ENCODE peak calls at places on chromosomes 3 and 15, in five cellular contexts. W is K562, Y is GM12878, J is H1, Z is HepG2. Q is an unnamed sample.

GRCh38 chr15:22262613-22263020 is 182.3 kb downstream of the OR4M2 start:
- DNase-seq in W (no peak), Z (no peak), Y (no peak), J (no peak), Q (peak)

GRCh38 chr15:79418693-79419279 is 13.3 kb upstream of the MINAR1 start:
- DNase-seq in Y (no peak), W (no peak), J (no peak), Z (no peak), Q (no peak)

GRCh38 chr15:79811406-79812405 is 85.1 kb downstream of the MTHFS start:
- DNase-seq in W (no peak), Z (no peak), J (no peak), Y (no peak), Q (no peak)

GRCh38 chr3:16183601-16184270 is 9.3 kb downstream of the GALNT15 start:
- DNase-seq in W (no peak), Z (no peak), J (no peak), Y (no peak), Q (peak)

GRCh38 chr3:152470893-152471292 is 202.2 kb downstream of the MBNL1 start:
- DNase-seq in Z (no peak), Y (no peak), J (no peak), W (no peak), Q (no peak)

GRCh38 chr3:134959516-134959915 is 164.5 kb downstream of the EPHB1 start:
- DNase-seq in Z (no peak), Y (no peak), J (no peak), W (no peak), Q (no peak)

GRCh38 chr3:128415773-128416577 is 50.7 kb downstream of the DNAJB8 start:
- DNase-seq in W (peak), Z (no peak), Y (no peak), J (no peak), Q (no peak)

GRCh38 chr3:107986505-107986904 is 104.3 kb downstream of the CD47 start:
- DNase-seq in Z (no peak), Y (no peak), W (no peak), J (no peak), Q (no peak)

GRCh38 chr3:139528281-139528680 is 11.3 kb downstream of the RBP1 start:
- DNase-seq in W (no peak), Y (no peak), Z (no peak), J (no peak), Q (no peak)

GRCh38 chr3:33807190-33807589 is 8.8 kb downstream of the PDCD6IP start:
- DNase-seq in J (no peak), Z (no peak), W (no peak), Y (no peak), Q (no peak)

GRCh38 chr3:74139648-74140047 is 474.8 kb downstream of the CNTN3 start:
- DNase-seq in Z (no peak), W (no peak), J (no peak), Y (no peak), Q (no peak)

GRCh38 chr3:144295619-144296018 is 324.0 kb downstream of the DIPK2A start:
- DNase-seq in Z (no peak), Y (no peak), J (no peak), W (no peak), Q (no peak)

GRCh38 chr3:52456800-52457183 is 1.4 kb downstream of the NISCH start:
- DNase-seq in J (no peak), Z (no peak), W (no peak), Y (no peak), Q (no peak)

GRCh38 chr3:52454938-52455282 is 494 bp upstream of the NISCH start:
- DNase-seq in J (no peak), W (no peak), Z (no peak), Y (no peak), Q (no peak)

GRCh38 chr3:52454235-52454937 is 545 bp upstream of the TNNC1 start:
- DNase-seq in W (no peak), Z (no peak), J (no peak), Y (no peak), Q (no peak)

GRCh38 chr3:52456169-52456799 is 880 bp downstream of the NISCH start:
- DNase-seq in W (peak), Y (no peak), J (no peak), Z (no peak), Q (no peak)

GRCh38 chr3:52455283-52456168 is at the start of gene NISCH:
- DNase-seq in J (no peak), Z (peak), W (peak), Y (peak), Q (peak)
- TF ChIP-seq POLR2A in J (no peak), Z (peak), W (peak), Y (peak), Q (peak)

GRCh38 chr3:159787191-159787590 is 201.4 kb upstream of the IL12A start:
- DNase-seq in J (no peak), W (no peak), Y (no peak), Z (peak), Q (peak)

GRCh38 chr3:159786489-159787181 is 202.0 kb upstream of the IL12A start:
- DNase-seq in W (no peak), J (no peak), Y (no peak), Z (no peak), Q (peak)

GRCh38 chr3:159788987-159789386 is 199.6 kb upstream of the IL12A start:
- DNase-seq in Y (no peak), J (no peak), W (no peak), Z (no peak), Q (no peak)

GRCh38 chr3:159787794-159788205 is 200.8 kb upstream of the IL12A start:
- DNase-seq in J (no peak), Y (no peak), W (no peak), Z (peak), Q (peak)

GRCh38 chr3:159788291-159788690 is 200.3 kb upstream of the IL12A start:
- DNase-seq in J (no peak), W (no peak), Z (no peak), Y (no peak), Q (no peak)
- TF ChIP-seq HDAC2 in J (no peak), W (no peak), Z (no peak), Y (no peak), Q (no peak)

DNA sequence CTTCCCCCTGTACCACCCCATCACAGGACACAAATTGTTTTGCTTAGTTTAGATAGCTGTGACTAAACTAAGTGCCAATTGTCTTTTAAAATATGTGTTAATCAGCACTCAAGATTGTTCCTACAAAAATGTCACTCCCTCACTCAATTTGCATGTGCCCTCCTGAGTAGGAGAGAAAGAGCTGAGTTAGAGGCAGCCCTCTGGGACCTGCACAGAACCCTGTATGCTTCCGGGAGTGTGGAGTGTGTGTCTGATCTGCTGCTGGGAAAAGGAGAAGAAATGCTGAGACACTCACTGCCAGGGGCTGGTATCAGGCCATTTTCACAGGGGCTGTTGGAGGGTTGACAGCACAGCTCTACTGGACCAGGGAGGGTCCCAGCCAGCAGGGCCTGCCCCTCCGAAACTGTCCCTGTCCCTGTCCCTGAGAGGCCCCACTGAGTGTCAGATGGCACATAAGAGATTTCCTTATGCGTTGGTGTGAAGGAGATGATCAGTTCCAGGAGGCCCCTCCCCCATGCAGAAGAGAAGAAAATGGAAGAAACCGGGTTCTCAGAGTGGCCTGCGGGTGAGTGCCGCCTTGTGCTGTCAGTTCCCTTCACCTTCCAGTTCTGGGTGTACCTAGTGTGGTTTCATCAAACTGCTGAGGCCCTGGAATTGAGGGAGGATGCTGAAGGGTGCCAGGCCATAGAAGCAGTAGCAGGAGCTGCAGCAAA is 3.9 kb upstream of the B3GNT5 start:
- DNase-seq in J (no peak), W (no peak), Z (no peak), Y (no peak), Q (no peak)
- TF ChIP-seq RAD21 in J (no peak), W (no peak), Z (no peak), Y (no peak), Q (no peak)

DNA sequence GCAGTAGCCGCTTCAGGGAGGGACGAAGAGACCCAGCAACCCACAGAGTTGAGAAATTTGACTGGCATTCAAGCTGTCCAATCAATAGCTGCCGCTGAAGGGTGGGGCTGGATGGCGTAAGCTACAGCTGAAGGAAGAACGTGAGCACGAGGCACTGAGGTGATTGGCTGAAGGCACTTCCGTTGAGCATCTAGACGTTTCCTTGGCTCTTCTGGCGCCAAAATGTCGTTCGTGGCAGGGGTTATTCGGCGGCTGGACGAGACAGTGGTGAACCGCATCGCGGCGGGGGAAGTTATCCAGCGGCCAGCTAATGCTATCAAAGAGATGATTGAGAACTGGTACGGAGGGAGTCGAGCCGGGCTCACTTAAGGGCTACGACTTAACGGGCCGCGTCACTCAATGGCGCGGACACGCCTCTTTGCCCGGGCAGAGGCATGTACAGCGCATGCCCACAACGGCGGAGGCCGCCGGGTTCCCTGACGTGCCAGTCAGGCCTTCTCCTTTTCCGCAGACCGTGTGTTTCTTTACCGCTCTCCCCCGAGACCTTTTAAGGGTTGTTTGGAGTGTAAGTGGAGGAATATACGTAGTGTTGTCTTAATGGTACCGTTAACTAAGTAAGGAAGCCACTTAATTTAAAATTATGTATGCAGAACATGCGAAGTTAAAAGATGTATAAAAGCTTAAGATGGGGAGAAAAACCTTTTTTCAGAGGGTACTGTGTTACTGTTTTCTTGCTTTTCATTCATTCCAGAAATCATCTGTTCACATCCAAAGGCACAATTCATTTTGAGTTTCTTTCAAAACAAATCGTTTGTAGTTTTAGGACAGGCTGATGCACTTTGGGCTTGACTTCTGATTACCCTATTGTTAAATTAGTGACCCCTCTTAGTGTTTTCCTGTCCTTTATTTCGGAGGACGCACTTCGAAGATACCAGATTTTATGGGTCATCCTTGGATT is at the start of gene MLH1:
- DNase-seq in J (peak), Y (peak), W (peak), Z (peak), Q (peak)
- TF ChIP-seq POLR2A in J (no peak), Y (peak), W (peak), Z (peak), Q (peak)

GRCh38 chr3:154970796-154971195 is 109.3 kb upstream of the MME start:
- DNase-seq in Z (no peak), W (no peak), J (no peak), Y (no peak), Q (no peak)
- TF ChIP-seq HDAC2 in Z (no peak), W (no peak), J (no peak), Y (no peak), Q (no peak)

Q was measured in A549.